ENCODE peak calls at places on chromosome 10, in six cellular contexts. S is transverse colon, Z is testis, K is body of pancreas, H is A549, F is HepG2. G is an unnamed sample. For H3K9me3, the result is how much of the 10 kb centered on the place peaks cover.

GRCh38 chr10:119235381-119235780 is 28.0 kb downstream of the GRK5 start:
- DNase-seq in Z (no peak), K (no peak), H (no peak), S (no peak), F (no peak), G (peak)

GRCh38 chr10:97222346-97222961 is 36.7 kb upstream of the SLIT1 start:
- DNase-seq in H (no peak), F (no peak), K (peak), S (no peak), Z (no peak), G (no peak)

GRCh38 chr10:126459878-126460481 is 71.7 kb upstream of the ADAM12 start:
- DNase-seq in F (peak), K (no peak), Z (no peak), S (no peak), H (peak), G (no peak)

GRCh38 chr10:122164028-122164601 is 107.0 kb upstream of the BTBD16 start:
- DNase-seq in K (peak), S (no peak), F (no peak), Z (no peak), H (no peak), G (no peak)

GRCh38 chr10:22849077-22849810 is 78.6 kb upstream of the ARMC3 start:
- DNase-seq in K (peak), H (no peak), Z (peak), F (peak), S (peak), G (peak)

GRCh38 chr10:132397671-132398565 is 918 bp downstream of the PWWP2B start:
- DNase-seq in F (no peak), Z (peak), H (no peak), S (peak), K (peak), G (peak)

GRCh38 chr10:126917375-126917774 is 12.1 kb downstream of the DOCK1 start:
- DNase-seq in F (no peak), S (no peak), K (peak), Z (no peak), H (no peak), G (no peak)

GRCh38 chr10:23412223-23412622 is 26.7 kb upstream of the OTUD1 start:
- DNase-seq in H (no peak), S (no peak), F (no peak), Z (no peak), K (no peak), G (no peak)

GRCh38 chr10:102463983-102464382 is 12.6 kb upstream of the C10orf95 start:
- DNase-seq in H (no peak), S (no peak), F (no peak), K (no peak), Z (no peak), G (no peak)

GRCh38 chr10:112362833-112363232 is 11.1 kb upstream of the ACSL5 start:
- DNase-seq in H (no peak), F (no peak), S (peak), K (no peak), Z (peak), G (no peak)

GRCh38 chr10:69468771-69469129 is 17.5 kb downstream of the TSPAN15 start:
- DNase-seq in Z (no peak), F (no peak), S (no peak), H (no peak), K (no peak), G (no peak)

GRCh38 chr10:12703813-12704212 is 297.7 kb downstream of the CCDC3 start:
- DNase-seq in F (no peak), K (no peak), H (no peak), S (no peak), Z (no peak), G (no peak)

GRCh38 chr10:110354322-110354766 is 49.6 kb upstream of the SMNDC1 start:
- DNase-seq in K (peak), S (peak), H (peak), Z (peak), F (peak), G (peak)

GRCh38 chr10:70540789-70541360 is 61.7 kb downstream of the PRF1 start:
- DNase-seq in F (no peak), Z (no peak), K (no peak), H (no peak), S (no peak), G (no peak)

GRCh38 chr10:34194259-34194658 is 620.8 kb downstream of the PARD3 start:
- DNase-seq in F (no peak), H (no peak), Z (peak), K (no peak), S (no peak), G (no peak)

GRCh38 chr10:120266037-120266436 is 191.0 kb upstream of the PLPP4 start:
- DNase-seq in F (no peak), S (no peak), K (no peak), Z (no peak), H (no peak), G (no peak)

GRCh38 chr10:114697061-114697598 is 39.1 kb upstream of the ABLIM1 start:
- DNase-seq in Z (no peak), S (no peak), K (no peak), F (no peak), H (no peak), G (no peak)

GRCh38 chr10:14603539-14604102 is 171.1 kb downstream of the FAM107B start:
- DNase-seq in S (no peak), H (no peak), F (no peak), Z (no peak), K (no peak), G (no peak)

GRCh38 chr10:24513155-24513554 is 210.5 kb downstream of the ARHGAP21 start:
- DNase-seq in Z (peak), S (no peak), F (no peak), K (no peak), H (no peak), G (peak)

GRCh38 chr10:63825111-63825510 is 303.9 kb downstream of the REEP3 start:
- DNase-seq in S (no peak), K (no peak), H (no peak), F (no peak), Z (no peak), G (no peak)

GRCh38 chr10:16606421-16606820 is 84.7 kb upstream of the C1QL3 start:
- DNase-seq in F (no peak), Z (no peak), S (no peak), H (no peak), K (no peak), G (no peak)

GRCh38 chr10:47152861-47153349 is 147.1 kb upstream of the GDF10 start:
- DNase-seq in H (peak), S (no peak), Z (no peak), F (no peak), K (no peak), G (no peak)

GRCh38 chr10:24207781-24208611 is 942 bp upstream of the KIAA1217 start:
- DNase-seq in S (peak), K (peak), Z (peak), F (peak), H (no peak), G (peak)

GRCh38 chr10:80408198-80409085 is at the start of gene PRXL2A:
- DNase-seq in S (peak), F (peak), H (peak), K (peak), Z (peak), G (peak)

GRCh38 chr10:127715782-127716378 is 21.1 kb upstream of the FOXI2 start:
- DNase-seq in S (no peak), Z (no peak), K (no peak), H (no peak), F (peak), G (no peak)

GRCh38 chr10:116826803-116827202 is 22.5 kb upstream of the ENO4 start:
- DNase-seq in K (no peak), Z (no peak), F (no peak), S (no peak), H (no peak), G (no peak)

GRCh38 chr10:100579691-100580090 is 43.9 kb downstream of the HIF1AN start:
- DNase-seq in H (no peak), Z (no peak), F (no peak), S (no peak), K (no peak), G (no peak)

GRCh38 chr10:132281915-132282666 is 25.7 kb downstream of the STK32C start:
- DNase-seq in S (no peak), Z (no peak), F (no peak), K (no peak), H (no peak), G (no peak)

GRCh38 chr10:72242675-72243074 is 26.6 kb upstream of the ASCC1 start:
- DNase-seq in S (peak), H (no peak), K (peak), F (no peak), Z (peak), G (peak)

GRCh38 chr10:71713135-71714040 is 6.2 kb downstream of the C10orf105 start:
- DNase-seq in K (peak), Z (peak), H (no peak), S (peak), F (no peak), G (peak)

GRCh38 chr10:76160758-76161555 is 729.5 kb downstream of the LRMDA start:
- DNase-seq in S (no peak), F (no peak), K (no peak), H (no peak), Z (no peak), G (peak)

GRCh38 chr10:21257919-21258318 is 267.6 kb downstream of the SKIDA1 start:
- DNase-seq in S (no peak), K (no peak), Z (no peak), H (no peak), F (no peak), G (no peak)

GRCh38 chr10:71443676-71444075 is 47.0 kb downstream of the CDH23 start:
- DNase-seq in S (no peak), K (no peak), F (no peak), H (no peak), Z (no peak), G (no peak)

GRCh38 chr10:8393531-8393930 is 339.0 kb downstream of the GATA3 start:
- DNase-seq in S (no peak), F (no peak), K (no peak), Z (no peak), H (no peak), G (no peak)

GRCh38 chr10:29636178-29636577 is 1.4 kb upstream of the SVIL start:
- DNase-seq in H (no peak), K (no peak), Z (no peak), S (no peak), F (no peak), G (no peak)

GRCh38 chr10:22823109-22823508 is 104.7 kb upstream of the ARMC3 start:
- DNase-seq in Z (no peak), H (peak), S (no peak), K (no peak), F (peak), G (no peak)

GRCh38 chr10:62817763-62818425 is 1.7 kb upstream of the EGR2 start:
- DNase-seq in F (peak), H (peak), S (peak), K (peak), Z (peak), G (peak)

GRCh38 chr10:11276475-11276990 is 258.9 kb downstream of the CELF2 start:
- DNase-seq in H (no peak), S (no peak), K (no peak), F (no peak), Z (no peak), G (no peak)

GRCh38 chr10:80075781-80076180 is 2.7 kb upstream of the TMEM254 start:
- DNase-seq in S (no peak), F (no peak), K (no peak), Z (no peak), H (no peak), G (no peak)

GRCh38 chr10:60425392-60426110 is 35.9 kb upstream of the ANK3 start:
- DNase-seq in F (no peak), S (no peak), K (no peak), Z (no peak), H (no peak), G (no peak)
- TF ChIP-seq POLR2A in F (no peak), S (no peak), K (no peak), Z (no peak), H (no peak), G (no peak)

GRCh38 chr10:93999401-93999851 is 5.7 kb downstream of the PLCE1 start:
- DNase-seq in F (no peak), H (no peak), K (peak), S (peak), Z (peak), G (peak)
- TF ChIP-seq CTCF in F (no peak), H (no peak), K (no peak), S (no peak), Z (no peak), G (no peak)

GRCh38 chr10:6385683-6386082 is 183.0 kb downstream of the PFKFB3 start:
- DNase-seq in K (no peak), S (no peak), Z (no peak), F (no peak), H (no peak), G (no peak)

GRCh38 chr10:6384847-6385246 is 182.1 kb downstream of the PFKFB3 start:
- DNase-seq in F (no peak), S (no peak), H (no peak), Z (no peak), K (no peak), G (no peak)

GRCh38 chr10:6384031-6384430 is 181.3 kb downstream of the PFKFB3 start:
- DNase-seq in S (no peak), H (no peak), Z (no peak), K (no peak), F (no peak), G (no peak)

GRCh38 chr10:6382081-6382480 is 179.3 kb downstream of the PFKFB3 start:
- DNase-seq in F (no peak), Z (no peak), H (no peak), S (peak), K (peak), G (no peak)

GRCh38 chr10:6383099-6383812 is 180.5 kb downstream of the PFKFB3 start:
- DNase-seq in S (no peak), F (no peak), K (peak), H (no peak), Z (no peak), G (no peak)
- H3K9me3 ChIP-seq in S (under half), F (under half), K (under half), H (under half), Z (under half), G (under half)

GRCh38 chr10:46106410-46107255 is 60.6 kb upstream of the MSMB start:
- DNase-seq in Z (peak), K (peak), H (peak), S (peak), F (peak), G (no peak)
- TF ChIP-seq POLR2A in Z (no peak), K (no peak), H (peak), S (no peak), F (peak), G (no peak)

GRCh38 chr10:5589963-5590511 is 65.3 kb downstream of the CALML3 start:
- DNase-seq in Z (no peak), K (no peak), F (no peak), S (no peak), H (peak), G (no peak)
- TF ChIP-seq CTCF in Z (no peak), K (no peak), F (no peak), S (no peak), H (peak), G (no peak)

DNA sequence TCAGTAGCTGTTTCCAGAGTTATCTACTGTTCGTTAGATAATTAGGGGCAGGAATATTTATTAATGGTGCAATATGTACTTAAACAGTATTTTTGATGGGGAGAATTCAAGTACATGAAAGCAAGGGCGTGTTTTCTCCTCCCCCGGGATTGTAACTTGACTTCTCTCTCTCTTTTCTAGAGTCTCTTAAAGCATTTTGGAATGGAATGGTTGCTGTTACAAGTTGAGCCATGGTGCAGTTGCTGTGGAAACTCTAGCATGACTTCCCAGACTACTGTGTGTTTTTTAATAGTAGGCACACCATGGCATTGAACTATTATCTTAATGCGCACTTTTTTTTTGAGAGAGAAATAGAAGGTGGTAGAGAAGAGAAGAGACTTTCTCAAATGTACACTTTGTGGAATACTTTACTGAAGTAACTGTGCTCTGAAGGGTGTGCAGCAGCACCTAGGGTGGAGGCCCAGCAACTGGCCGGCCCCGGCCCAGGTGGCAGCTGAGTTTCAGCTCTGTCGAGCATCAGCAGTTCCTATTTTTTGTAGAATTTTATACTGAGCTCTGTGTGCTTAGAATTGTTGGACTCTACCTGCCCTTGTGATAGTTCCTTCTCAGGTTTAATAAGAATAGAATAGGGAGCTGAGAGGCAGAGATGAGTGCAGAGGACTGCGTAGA is 64.4 kb downstream of the CCNY start:
- DNase-seq in F (no peak), K (no peak), H (no peak), Z (no peak), S (no peak), G (no peak)
- H3K9me3 ChIP-seq in F (under half), K (under half), H (under half), Z (under half), S (under half), G (under half)

DNA sequence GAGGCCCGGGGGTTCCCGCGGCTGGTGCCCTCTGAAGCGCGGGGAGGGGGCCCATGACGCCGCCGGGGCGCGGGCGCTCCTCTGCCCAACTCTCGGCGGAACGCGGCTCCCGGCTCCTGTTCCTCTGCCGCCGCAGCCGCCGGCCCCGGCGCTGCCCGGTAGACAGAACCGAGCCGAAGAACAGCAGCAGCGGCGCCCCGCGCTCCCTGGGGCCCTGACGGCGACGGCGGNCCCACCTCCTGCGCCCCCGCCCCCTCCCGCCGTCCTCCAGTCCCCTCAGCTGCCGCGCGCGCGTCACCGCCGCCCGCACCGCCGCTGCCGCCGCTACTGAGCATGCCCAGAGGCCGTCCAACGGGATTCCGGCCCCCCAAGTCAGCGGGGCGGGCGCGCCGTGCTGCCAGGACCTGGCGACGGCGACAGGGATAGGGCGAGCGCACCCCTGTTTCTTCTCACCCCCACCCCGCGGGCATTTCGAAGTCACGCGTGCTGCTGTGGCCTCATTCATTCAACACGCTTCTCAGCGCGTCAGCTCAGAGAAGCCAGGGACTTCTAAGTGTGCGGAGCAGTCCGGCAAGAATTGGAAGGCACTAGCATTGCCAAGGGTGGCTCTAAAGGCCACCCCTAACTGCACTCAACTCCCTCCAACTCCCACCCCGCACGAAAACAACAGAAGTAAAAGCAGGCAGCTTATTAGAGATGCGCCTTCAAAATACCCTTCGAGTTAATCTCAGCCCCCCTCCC is at the start of gene IPMK:
- DNase-seq in Z (peak), S (peak), K (peak), F (peak), H (peak), G (peak)
- TF ChIP-seq POLR2A in Z (no peak), S (peak), K (peak), F (peak), H (peak), G (peak)

GRCh38 chr10:6842722-6843121 is 262.6 kb upstream of the PRKCQ start:
- DNase-seq in Z (no peak), K (no peak), H (no peak), F (no peak), S (no peak), G (no peak)

GRCh38 chr10:6844251-6844650 is 264.2 kb upstream of the PRKCQ start:
- DNase-seq in K (no peak), Z (no peak), S (no peak), F (no peak), H (no peak), G (no peak)

GRCh38 chr10:6841746-6842145 is 261.7 kb upstream of the PRKCQ start:
- DNase-seq in F (no peak), K (no peak), Z (no peak), S (no peak), H (no peak), G (no peak)

GRCh38 chr10:6840766-6841165 is 260.7 kb upstream of the PRKCQ start:
- DNase-seq in K (no peak), H (no peak), F (no peak), Z (no peak), S (no peak), G (no peak)

DNA sequence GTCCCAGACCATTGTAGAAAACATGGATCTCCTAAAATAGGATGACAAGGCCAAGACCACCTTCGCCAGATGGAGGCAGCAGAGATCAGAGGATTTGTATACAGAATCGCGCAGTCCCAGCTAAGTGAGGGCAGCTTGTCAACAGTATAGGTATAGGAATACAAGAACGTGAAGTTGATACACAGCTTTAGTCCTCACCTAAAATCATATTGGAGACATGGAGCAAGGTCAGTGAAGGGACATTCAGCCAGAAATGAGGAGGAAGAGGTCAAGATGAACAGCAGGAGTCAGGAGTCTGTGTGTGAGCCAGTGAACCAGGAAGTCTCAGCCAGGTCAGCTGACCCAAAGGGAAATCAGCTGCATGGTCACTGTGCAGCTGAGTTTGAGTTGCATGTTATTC is 263.4 kb upstream of the PRKCQ start:
- DNase-seq in S (no peak), F (no peak), Z (no peak), K (no peak), H (no peak), G (no peak)
- TF ChIP-seq CTCF in S (no peak), F (peak), Z (no peak), K (no peak), H (no peak), G (no peak)

DNA sequence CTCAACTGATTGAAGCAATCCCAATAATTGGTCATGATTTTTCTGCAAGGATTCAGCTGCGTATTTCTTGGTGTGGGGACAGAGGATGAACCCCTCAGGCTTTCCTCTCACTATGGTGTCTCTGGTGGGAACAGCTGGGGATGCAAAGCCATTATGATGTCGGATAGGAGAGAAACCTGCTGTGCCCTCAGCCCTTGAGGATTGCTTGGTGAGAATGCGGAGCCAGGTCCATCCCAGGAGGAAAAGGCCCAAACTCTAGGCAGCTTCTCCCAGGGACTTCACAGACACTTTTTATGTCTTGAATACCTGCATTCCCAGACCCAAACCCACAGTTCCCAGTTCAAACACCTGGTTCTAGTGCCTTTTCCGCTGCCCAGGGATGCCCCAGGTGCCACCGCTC is 302.0 kb downstream of the WDR37 start:
- DNase-seq in F (no peak), S (no peak), H (no peak), K (no peak), Z (no peak), G (no peak)
- H3K9me3 ChIP-seq in F (under half), S (under half), H (under half), K (under half), Z (under half), G (under half)

G was measured in ovary.